ENCODE peak calls at places on chromosomes 5 and 9, in nine cellular contexts. One of them, this sample, is unnamed.

GRCh38 chr5:33223563-33224305 is 217.0 kb upstream of the TARS1 start:
- DNase-seq in ecto neural progenitor cell: no peak
- DNase-seq in mucosa of descending colon: no peak
- DNase-seq in posterior cingulate gyrus: no peak
- DNase-seq in Kasumi-1: no peak
- DNase-seq in neural crest cell: no peak
- DNase-seq in epithelial cell of esophagus: no peak
- DNase-seq in CD8-positive, alpha-beta memory T cell: no peak
- DNase-seq in NCI-H510A treated with DMSO at 0.1 percent for 48 hours: no peak
- DNase-seq in this sample: no peak

GRCh38 chr5:73826761-73827450 is 200.9 kb downstream of the ARHGEF28 start:
- DNase-seq in mucosa of descending colon: no peak
- DNase-seq in Kasumi-1: no peak
- DNase-seq in neural crest cell: no peak
- DNase-seq in posterior cingulate gyrus: no peak
- DNase-seq in CD8-positive, alpha-beta memory T cell: no peak
- DNase-seq in NCI-H510A treated with DMSO at 0.1 percent for 48 hours: peak; percentile 41
- DNase-seq in epithelial cell of esophagus: peak; percentile 98
- DNase-seq in ecto neural progenitor cell: no peak
- DNase-seq in this sample: no peak

GRCh38 chr5:3428355-3428754 is 167.3 kb upstream of the IRX1 start:
- DNase-seq in epithelial cell of esophagus: no peak
- DNase-seq in ecto neural progenitor cell: no peak
- DNase-seq in neural crest cell: no peak
- DNase-seq in NCI-H510A treated with DMSO at 0.1 percent for 48 hours: no peak
- DNase-seq in posterior cingulate gyrus: no peak
- DNase-seq in Kasumi-1: no peak
- DNase-seq in mucosa of descending colon: no peak
- DNase-seq in CD8-positive, alpha-beta memory T cell: no peak
- DNase-seq in this sample: no peak

GRCh38 chr9:127739614-127740322 is 4.7 kb upstream of the TOR2A start:
- DNase-seq in epithelial cell of esophagus: peak; percentile 69
- DNase-seq in mucosa of descending colon: no peak
- DNase-seq in Kasumi-1: no peak
- DNase-seq in ecto neural progenitor cell: no peak
- DNase-seq in posterior cingulate gyrus: no peak
- DNase-seq in NCI-H510A treated with DMSO at 0.1 percent for 48 hours: no peak
- DNase-seq in CD8-positive, alpha-beta memory T cell: no peak
- DNase-seq in neural crest cell: no peak
- DNase-seq in this sample: no peak

GRCh38 chr5:102867999-102868662 is 113.0 kb downstream of the PAM start:
- DNase-seq in posterior cingulate gyrus: no peak
- DNase-seq in NCI-H510A treated with DMSO at 0.1 percent for 48 hours: no peak
- DNase-seq in CD8-positive, alpha-beta memory T cell: no peak
- DNase-seq in ecto neural progenitor cell: no peak
- DNase-seq in neural crest cell: no peak
- DNase-seq in Kasumi-1: no peak
- DNase-seq in epithelial cell of esophagus: no peak
- DNase-seq in mucosa of descending colon: no peak
- DNase-seq in this sample: no peak

GRCh38 chr9:94613003-94613402 is 19.4 kb upstream of the FBP2 start:
- DNase-seq in Kasumi-1: peak; percentile 2
- DNase-seq in mucosa of descending colon: no peak
- DNase-seq in CD8-positive, alpha-beta memory T cell: no peak
- DNase-seq in epithelial cell of esophagus: no peak
- DNase-seq in posterior cingulate gyrus: no peak
- DNase-seq in neural crest cell: no peak
- DNase-seq in NCI-H510A treated with DMSO at 0.1 percent for 48 hours: no peak
- DNase-seq in ecto neural progenitor cell: no peak
- DNase-seq in this sample: no peak

GRCh38 chr9:13621871-13622564 is 342.5 kb upstream of the MPDZ start:
- DNase-seq in NCI-H510A treated with DMSO at 0.1 percent for 48 hours: no peak
- DNase-seq in mucosa of descending colon: no peak
- DNase-seq in posterior cingulate gyrus: no peak
- DNase-seq in epithelial cell of esophagus: no peak
- DNase-seq in neural crest cell: no peak
- DNase-seq in Kasumi-1: no peak
- DNase-seq in CD8-positive, alpha-beta memory T cell: no peak
- DNase-seq in ecto neural progenitor cell: no peak
- DNase-seq in this sample: no peak

GRCh38 chr5:35736280-35736679 is 118.6 kb downstream of the SPEF2 start:
- DNase-seq in ecto neural progenitor cell: no peak
- DNase-seq in mucosa of descending colon: no peak
- DNase-seq in posterior cingulate gyrus: no peak
- DNase-seq in epithelial cell of esophagus: peak; percentile 25
- DNase-seq in NCI-H510A treated with DMSO at 0.1 percent for 48 hours: no peak
- DNase-seq in CD8-positive, alpha-beta memory T cell: no peak
- DNase-seq in Kasumi-1: peak; percentile 10
- DNase-seq in neural crest cell: no peak
- DNase-seq in this sample: no peak

GRCh38 chr9:134366223-134367031 is 40.2 kb downstream of the RXRA start:
- DNase-seq in NCI-H510A treated with DMSO at 0.1 percent for 48 hours: peak; percentile 39
- DNase-seq in ecto neural progenitor cell: no peak
- DNase-seq in posterior cingulate gyrus: peak; percentile 83
- DNase-seq in neural crest cell: no peak
- DNase-seq in mucosa of descending colon: peak; percentile 89
- DNase-seq in epithelial cell of esophagus: peak; percentile 89
- DNase-seq in Kasumi-1: no peak
- DNase-seq in CD8-positive, alpha-beta memory T cell: no peak
- DNase-seq in this sample: no peak

GRCh38 chr9:114898741-114899140 is 31.6 kb downstream of the TNFSF8 start:
- DNase-seq in epithelial cell of esophagus: no peak
- DNase-seq in mucosa of descending colon: peak; percentile 57
- DNase-seq in CD8-positive, alpha-beta memory T cell: peak; percentile 88
- DNase-seq in neural crest cell: no peak
- DNase-seq in ecto neural progenitor cell: no peak
- DNase-seq in posterior cingulate gyrus: no peak
- DNase-seq in Kasumi-1: peak; percentile 98
- DNase-seq in NCI-H510A treated with DMSO at 0.1 percent for 48 hours: no peak
- DNase-seq in this sample: peak; percentile 15

GRCh38 chr5:53543401-53543800 is 17.0 kb upstream of the NDUFS4 start:
- DNase-seq in ecto neural progenitor cell: no peak
- DNase-seq in NCI-H510A treated with DMSO at 0.1 percent for 48 hours: no peak
- DNase-seq in CD8-positive, alpha-beta memory T cell: no peak
- DNase-seq in epithelial cell of esophagus: no peak
- DNase-seq in posterior cingulate gyrus: no peak
- DNase-seq in neural crest cell: no peak
- DNase-seq in mucosa of descending colon: no peak
- DNase-seq in Kasumi-1: peak; percentile 8
- DNase-seq in this sample: no peak

GRCh38 chr5:124650960-124651662 is 95.3 kb downstream of the ZNF608 start:
- DNase-seq in posterior cingulate gyrus: no peak
- DNase-seq in NCI-H510A treated with DMSO at 0.1 percent for 48 hours: peak; percentile 57
- DNase-seq in epithelial cell of esophagus: no peak
- DNase-seq in CD8-positive, alpha-beta memory T cell: no peak
- DNase-seq in neural crest cell: no peak
- DNase-seq in ecto neural progenitor cell: no peak
- DNase-seq in Kasumi-1: no peak
- DNase-seq in mucosa of descending colon: no peak
- DNase-seq in this sample: no peak

GRCh38 chr9:130172161-130172857 is at the start of gene NCS1:
- DNase-seq in neural crest cell: peak; percentile 60
- DNase-seq in CD8-positive, alpha-beta memory T cell: peak; percentile 9
- DNase-seq in epithelial cell of esophagus: peak; percentile 77
- DNase-seq in Kasumi-1: no peak
- DNase-seq in ecto neural progenitor cell: peak; percentile 84
- DNase-seq in mucosa of descending colon: peak; percentile 83
- DNase-seq in NCI-H510A treated with DMSO at 0.1 percent for 48 hours: peak; percentile 42
- DNase-seq in posterior cingulate gyrus: peak; percentile 80
- DNase-seq in this sample: peak; percentile 61

GRCh38 chr9:138022756-138023393 is 145.3 kb downstream of the CACNA1B start:
- DNase-seq in CD8-positive, alpha-beta memory T cell: no peak
- DNase-seq in epithelial cell of esophagus: no peak
- DNase-seq in mucosa of descending colon: no peak
- DNase-seq in ecto neural progenitor cell: peak; percentile 58
- DNase-seq in NCI-H510A treated with DMSO at 0.1 percent for 48 hours: no peak
- DNase-seq in posterior cingulate gyrus: no peak
- DNase-seq in neural crest cell: no peak
- DNase-seq in Kasumi-1: no peak
- DNase-seq in this sample: no peak